ENCODE peak calls at places on chromosomes 7 and 10, in four cellular contexts. P is coronary artery, N is Right ventricle myocardium superior, V is kidney. B is an unnamed sample.

GRCh38 chr10:127962205-127962604 is 55.3 kb downstream of the PTPRE start:
- DNase-seq in N (no peak), P (no peak), V (no peak), B (no peak)

GRCh38 chr7:82036146-82036886 is 266.5 kb upstream of the HGF start:
- DNase-seq in V (no peak), P (no peak), N (no peak), B (no peak)

GRCh38 chr7:81285142-81285871 is 366.5 kb upstream of the SEMA3C start:
- DNase-seq in V (no peak), P (no peak), N (no peak), B (peak; percentile 6)

GRCh38 chr7:85483205-85483604 is 296.3 kb upstream of the SEMA3D start:
- DNase-seq in N (no peak), V (no peak), P (no peak), B (no peak)

GRCh38 chr7:41882745-41883527 is 180.0 kb upstream of the INHBA start:
- DNase-seq in V (no peak), N (no peak), P (no peak), B (no peak)

GRCh38 chr10:5563991-5564536 is 39.3 kb downstream of the CALML3 start:
- DNase-seq in V (peak; percentile 66), N (peak; percentile 35), P (peak; percentile 72), B (no peak)

GRCh38 chr7:87139514-87139913 is 12.7 kb upstream of the DMTF1 start:
- DNase-seq in V (no peak), P (no peak), N (no peak), B (no peak)

GRCh38 chr7:111362660-111363059 is 199.6 kb downstream of the IMMP2L start:
- DNase-seq in P (no peak), V (no peak), N (no peak), B (no peak)

GRCh38 chr7:139602143-139602722 is 78.7 kb downstream of the CLEC2L start:
- DNase-seq in P (no peak), V (no peak), N (no peak), B (peak; percentile 15)

GRCh38 chr7:82677493-82677892 is 233.9 kb upstream of the CACNA2D1 start:
- DNase-seq in P (no peak), N (no peak), V (peak; percentile 32), B (no peak)

GRCh38 chr7:33979300-33979806 is 74.0 kb downstream of the BMPER start:
- DNase-seq in V (no peak), P (no peak), N (no peak), B (no peak)

GRCh38 chr10:14477408-14477710 is 146.6 kb upstream of the FRMD4A start:
- DNase-seq in P (no peak), V (no peak), N (no peak), B (no peak)

GRCh38 chr7:36137258-36137657 is 15.8 kb upstream of the EEPD1 start:
- DNase-seq in P (no peak), V (no peak), N (no peak), B (no peak)

GRCh38 chr10:92284112-92284704 is 6.7 kb downstream of the CPEB3 start:
- DNase-seq in V (no peak), P (no peak), N (no peak), B (no peak)

GRCh38 chr10:91694170-91694794 is 61.4 kb upstream of the PPP1R3C start:
- DNase-seq in P (no peak), V (no peak), N (no peak), B (peak; percentile 42)

GRCh38 chr10:108789911-108790310 is 1133.4 kb downstream of the XPNPEP1 start:
- DNase-seq in N (no peak), P (no peak), V (no peak), B (no peak)

GRCh38 chr10:11609492-11610093 is 1.9 kb downstream of the USP6NL start:
- DNase-seq in V (no peak), P (no peak), N (no peak), B (no peak)

GRCh38 chr7:96067321-96067720 is 254.6 kb downstream of the SLC25A13 start:
- DNase-seq in P (no peak), N (no peak), V (no peak), B (no peak)

GRCh38 chr10:100775346-100775745 is 30.0 kb downstream of the PAX2 start:
- DNase-seq in P (no peak), N (peak; percentile 46), V (peak; percentile 86), B (no peak)

GRCh38 chr10:132387723-132388210 is 9.2 kb upstream of the PWWP2B start:
- DNase-seq in P (no peak), V (peak; percentile 89), N (peak; percentile 87), B (no peak)

B was measured in HCT116.